ENCODE peak calls at places on chromosomes 4 and X, in four cellular contexts. E is colonic mucosa, J is tibial nerve, H is gastrocnemius medialis. M is an unnamed sample.

GRCh38 chr4:115790812-115791211 is 677.4 kb upstream of the NDST4 start:
- DNase-seq in E (no peak), J (no peak), H (no peak), M (no peak)

GRCh38 chr4:112604590-112604989 is 32.1 kb downstream of the ZGRF1 start:
- DNase-seq in E (peak), J (no peak), H (no peak), M (no peak)

GRCh38 chr4:20512053-20512810 is 188.0 kb upstream of the PACRGL start:
- DNase-seq in E (no peak), J (no peak), H (no peak), M (no peak)

GRCh38 chrX:11533211-11533651 is 132.5 kb downstream of the ARHGAP6 start:
- DNase-seq in E (no peak), J (no peak), H (no peak), M (no peak)

GRCh38 chrX:40268126-40268525 is 170.4 kb upstream of the BCOR start:
- DNase-seq in E (no peak), J (no peak), H (no peak), M (no peak)

GRCh38 chr4:137509855-137510282 is 22.4 kb downstream of the PCDH18 start:
- DNase-seq in E (no peak), J (no peak), H (no peak), M (no peak)

GRCh38 chr4:118076958-118077766 is 42.9 kb downstream of the NDST3 start:
- DNase-seq in E (peak), J (no peak), H (no peak), M (no peak)

GRCh38 chr4:151674804-151675290 is 86.0 kb downstream of the GATB start:
- DNase-seq in E (peak), J (no peak), H (no peak), M (peak)

GRCh38 chrX:68647156-68647957 is at the start of gene STARD8:
- DNase-seq in E (no peak), J (no peak), H (peak), M (peak)

GRCh38 chrX:30488092-30488491 is 89.5 kb downstream of the TASL start:
- DNase-seq in E (no peak), J (no peak), H (no peak), M (no peak)

GRCh38 chr4:104063341-104063740 is 343.6 kb upstream of the TACR3 start:
- DNase-seq in E (no peak), J (no peak), H (no peak), M (no peak)

GRCh38 chrX:70030242-70030823 is 19.4 kb downstream of the AWAT2 start:
- DNase-seq in E (peak), J (no peak), H (peak), M (peak)

GRCh38 chr4:866761-867390 is 40.9 kb upstream of the CPLX1 start:
- DNase-seq in E (no peak), J (no peak), H (no peak), M (peak)

GRCh38 chr4:69735119-69735518 is 25.3 kb downstream of the SULT1B1 start:
- DNase-seq in E (no peak), J (no peak), H (no peak), M (no peak)

GRCh38 chr4:16505726-16506125 is 279.5 kb upstream of the TAPT1 start:
- DNase-seq in E (no peak), J (no peak), H (no peak), M (peak)

GRCh38 chr4:108171541-108172230 is 3.0 kb upstream of the LEF1 start:
- DNase-seq in E (no peak), J (no peak), H (no peak), M (no peak)

GRCh38 chrX:78513996-78514745 is 145.0 kb downstream of the RTL3 start:
- DNase-seq in E (no peak), J (no peak), H (no peak), M (no peak)

GRCh38 chrX:25022499-25023325 is 6.9 kb upstream of the ARX start:
- DNase-seq in E (no peak), J (no peak), H (no peak), M (no peak)
- H3K4me3 ChIP-seq in E (no peak), J (no peak), H (no peak), M (no peak)

GRCh38 chr4:7826909-7827306 is 112.8 kb downstream of the AFAP1 start:
- DNase-seq in E (no peak), J (no peak), H (no peak), M (no peak)

GRCh38 chr4:7827566-7827965 is 112.1 kb downstream of the AFAP1 start:
- DNase-seq in E (no peak), J (no peak), H (no peak), M (no peak)

GRCh38 chr4:7828011-7828720 is 111.5 kb downstream of the AFAP1 start:
- DNase-seq in E (peak), J (peak), H (peak), M (peak)

GRCh38 chr4:7824218-7824617 is 115.4 kb downstream of the AFAP1 start:
- DNase-seq in E (no peak), J (no peak), H (no peak), M (no peak)

DNA sequence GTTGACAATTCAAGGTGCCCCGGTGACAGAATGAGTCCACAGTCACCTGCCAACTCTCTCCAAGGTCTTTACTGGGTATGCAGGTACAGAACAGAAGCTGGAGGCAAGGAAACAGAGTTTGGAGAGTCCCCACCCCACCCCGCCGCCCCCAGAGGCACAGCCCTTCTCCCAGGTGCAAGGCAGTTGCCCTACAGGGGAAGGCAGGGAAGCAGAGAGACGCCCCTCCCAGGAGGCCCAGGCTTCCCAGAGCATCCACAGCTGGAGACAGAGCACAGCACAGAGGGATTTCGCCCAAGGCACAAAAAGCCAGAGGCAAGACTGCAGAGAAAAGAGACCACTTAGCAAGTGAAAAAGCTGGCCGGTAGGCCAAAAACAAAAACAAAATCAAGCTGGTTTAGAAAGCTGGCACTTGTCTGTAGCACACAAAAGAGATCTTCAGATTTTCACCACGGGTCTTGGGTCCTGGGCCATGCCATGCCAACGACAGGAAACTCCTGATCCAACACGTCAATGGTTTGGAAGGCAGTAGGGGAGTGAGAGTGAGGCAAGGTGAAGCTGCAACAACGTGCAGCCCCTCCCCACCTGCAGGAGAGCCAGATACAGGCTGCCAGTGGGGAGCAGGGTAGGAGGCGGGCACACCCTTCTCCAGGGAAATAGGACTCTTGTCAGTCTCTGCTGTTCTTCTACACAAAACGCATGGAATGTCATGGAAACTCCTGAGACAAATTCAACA is 113.3 kb downstream of the AFAP1 start:
- DNase-seq in E (no peak), J (no peak), H (no peak), M (no peak)
- TF ChIP-seq CTCF in E (no peak), J (no peak), H (no peak), M (no peak)

GRCh38 chr4:41256740-41257256 is at the start of gene UCHL1:
- DNase-seq in E (no peak), J (no peak), H (no peak), M (no peak)
- H3K27ac ChIP-seq in E (no peak), J (no peak), H (no peak), M (no peak)

GRCh38 chrX:63784902-63785692 is at the start of gene ARHGEF9:
- DNase-seq in E (peak), J (no peak), H (peak), M (peak)

GRCh38 chrX:63784346-63784901 is 590 bp downstream of the ARHGEF9 start:
- DNase-seq in E (peak), J (no peak), H (no peak), M (peak)
- H3K4me3 ChIP-seq in E (peak), J (peak), H (peak), M (peak)

GRCh38 chrX:102832661-102833060 is 104.4 kb upstream of the RAB40AL start:
- DNase-seq in E (no peak), J (no peak), H (no peak), M (no peak)

GRCh38 chrX:102837843-102838242 is 99.2 kb upstream of the RAB40AL start:
- DNase-seq in E (no peak), J (no peak), H (no peak), M (no peak)

GRCh38 chrX:102833136-102833535 is 103.9 kb upstream of the RAB40AL start:
- DNase-seq in E (no peak), J (no peak), H (no peak), M (no peak)

GRCh38 chrX:102840871-102841705 is 96.0 kb upstream of the RAB40AL start:
- DNase-seq in E (no peak), J (no peak), H (no peak), M (no peak)

GRCh38 chrX:102835504-102836146 is 101.4 kb upstream of the RAB40AL start:
- DNase-seq in E (no peak), J (no peak), H (no peak), M (no peak)
- TF ChIP-seq CTCF in E (peak), J (peak), H (peak), M (peak)

GRCh38 chr4:85873566-85873965 is 398.6 kb downstream of the ARHGAP24 start:
- DNase-seq in E (no peak), J (no peak), H (no peak), M (no peak)

GRCh38 chr4:85866508-85866907 is 391.6 kb downstream of the ARHGAP24 start:
- DNase-seq in E (no peak), J (no peak), H (no peak), M (no peak)

GRCh38 chr4:85867281-85867680 is 392.3 kb downstream of the ARHGAP24 start:
- DNase-seq in E (no peak), J (no peak), H (no peak), M (no peak)

GRCh38 chr4:85869156-85869555 is 394.2 kb downstream of the ARHGAP24 start:
- DNase-seq in E (no peak), J (no peak), H (no peak), M (no peak)

GRCh38 chr4:85870298-85871083 is 395.5 kb downstream of the ARHGAP24 start:
- DNase-seq in E (no peak), J (no peak), H (no peak), M (no peak)
- H3K27ac ChIP-seq in E (no peak), J (no peak), H (no peak), M (no peak)